ENCODE peak calls at places on chromosomes 3 and 15, in four cellular contexts. S is K562, Y is SK-N-SH, M is HepG2. Q is an unnamed sample.

GRCh38 chr15:79310612-79310984 is 314 bp upstream of the TMED3 start:
- DNase-seq in M (peak; percentile 9), Y (no peak), S (no peak), Q (no peak)

GRCh38 chr3:99761415-99761981 is 56.2 kb upstream of the CMSS1 start:
- DNase-seq in Y (no peak), M (no peak), S (no peak), Q (no peak)

GRCh38 chr3:116425126-116425525 is 20.2 kb downstream of the LSAMP start:
- DNase-seq in S (no peak), Y (no peak), M (peak; percentile 1), Q (no peak)

GRCh38 chr15:90159213-90159612 is 41.9 kb upstream of the SEMA4B start:
- DNase-seq in Y (no peak), S (no peak), M (no peak), Q (no peak)

GRCh38 chr15:56950979-56951378 is 32.5 kb downstream of the TCF12 start:
- DNase-seq in M (no peak), Y (no peak), S (no peak), Q (no peak)

GRCh38 chr3:42080452-42080872 is 10.7 kb upstream of the TRAK1 start:
- DNase-seq in Y (no peak), M (peak; percentile 83), S (no peak), Q (no peak)

GRCh38 chr15:38197553-38197952 is 55.1 kb upstream of the SPRED1 start:
- DNase-seq in S (no peak), Y (no peak), M (peak; percentile 26), Q (no peak)

GRCh38 chr3:194908432-194908966 is 222.8 kb downstream of the FAM43A start:
- DNase-seq in M (no peak), Y (no peak), S (no peak), Q (no peak)

GRCh38 chr3:37814547-37814946 is 47.1 kb upstream of the CTDSPL start:
- DNase-seq in S (no peak), M (no peak), Y (peak; percentile 26), Q (no peak)

GRCh38 chr3:34008191-34008590 is 209.8 kb downstream of the PDCD6IP start:
- DNase-seq in S (no peak), Y (no peak), M (no peak), Q (no peak)

GRCh38 chr3:56970401-56971002 is 90.0 kb upstream of the SPATA12 start:
- DNase-seq in M (no peak), S (peak; percentile 7), Y (no peak), Q (no peak)
- TF ChIP-seq FOXJ3 in M (no peak), S (no peak), Y (no peak), Q (no peak)

DNA sequence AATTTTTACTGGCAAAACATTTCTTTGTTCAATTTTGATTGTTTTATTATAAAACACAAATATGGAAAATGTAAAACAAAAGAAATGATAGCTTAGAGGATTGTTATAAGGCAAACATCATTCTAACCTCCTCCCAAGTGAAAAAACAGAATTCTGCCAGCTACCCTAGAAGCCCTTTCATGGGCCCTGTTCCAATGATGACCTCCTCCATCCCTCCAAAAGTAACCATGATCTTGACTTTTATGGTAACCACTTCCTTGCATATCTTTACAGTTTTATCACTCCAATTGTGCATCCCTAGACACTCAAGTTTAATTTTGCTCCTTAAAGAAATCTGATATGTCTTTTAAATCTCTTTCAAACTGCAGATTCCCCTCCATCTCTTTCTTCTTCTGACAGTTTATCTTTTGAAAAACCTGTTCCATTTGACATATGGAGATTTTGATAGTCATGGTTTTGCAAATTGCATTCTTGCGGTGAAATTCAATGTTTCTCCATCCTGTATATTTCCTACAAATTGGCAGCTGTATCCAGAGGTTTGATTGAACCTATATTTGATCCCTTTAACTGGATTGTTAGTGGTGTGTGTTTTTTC is 27.0 kb upstream of the TNFAIP8L3 start:
- DNase-seq in Y (no peak), S (no peak), M (no peak), Q (no peak)
- TF ChIP-seq FOXJ3 in Y (no peak), S (no peak), M (no peak), Q (no peak)

GRCh38 chr3:12959395-12959794 is 113.8 kb downstream of the IQSEC1 start:
- DNase-seq in M (no peak), Y (no peak), S (no peak), Q (no peak)
- TF ChIP-seq FOXJ3 in M (no peak), Y (no peak), S (no peak), Q (no peak)

GRCh38 chr3:133289322-133289721 is 110.5 kb upstream of the BFSP2 start:
- DNase-seq in Y (no peak), M (no peak), S (no peak), Q (no peak)

GRCh38 chr3:133282239-133282638 is 117.6 kb upstream of the BFSP2 start:
- DNase-seq in Y (no peak), S (no peak), M (no peak), Q (no peak)

GRCh38 chr3:133280591-133280990 is 119.3 kb upstream of the BFSP2 start:
- DNase-seq in Y (no peak), S (no peak), M (no peak), Q (no peak)

DNA sequence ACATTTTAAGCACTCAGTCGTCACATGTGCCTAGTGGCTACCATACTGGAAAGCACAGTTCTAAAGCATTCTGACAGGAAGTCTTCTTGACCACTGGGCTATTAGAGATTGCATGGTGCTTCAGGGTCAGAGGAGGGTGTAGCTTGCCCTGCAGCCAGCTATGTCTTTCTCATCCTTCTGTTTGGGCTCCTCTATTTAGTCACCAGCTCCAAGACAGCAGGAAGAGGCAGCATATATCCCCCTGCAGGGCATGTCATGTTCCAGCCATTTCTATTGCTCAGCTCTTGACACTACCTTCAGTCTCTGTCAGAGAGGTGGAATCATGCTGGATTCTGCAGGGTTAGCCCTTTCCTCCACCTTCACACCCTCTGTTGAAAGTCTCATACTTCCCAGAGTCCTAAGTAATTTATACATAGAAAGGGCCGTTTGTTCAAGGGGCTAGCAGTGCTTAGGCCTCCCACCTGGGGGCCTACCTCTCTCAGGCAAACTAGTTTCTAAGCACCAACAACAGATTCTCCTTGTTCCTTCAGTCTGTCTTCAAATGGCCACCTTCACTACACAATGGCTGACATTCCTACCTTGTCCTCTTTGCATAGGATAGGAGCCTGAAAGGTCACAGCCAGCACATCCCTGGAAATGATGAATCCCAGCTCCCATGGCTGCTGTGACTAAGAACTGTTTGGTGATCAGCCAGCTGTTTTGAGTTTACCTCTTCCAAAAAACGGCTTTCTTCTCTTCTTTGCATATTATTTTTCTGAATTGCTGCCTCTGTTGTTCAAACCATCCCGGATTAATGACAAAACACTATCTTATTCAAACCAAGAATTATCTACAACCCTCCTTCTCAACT is 115.7 kb upstream of the BFSP2 start:
- DNase-seq in Y (no peak), S (no peak), M (no peak), Q (peak; percentile 26)
- TF ChIP-seq FOXJ3 in Y (no peak), S (no peak), M (no peak), Q (no peak)

DNA sequence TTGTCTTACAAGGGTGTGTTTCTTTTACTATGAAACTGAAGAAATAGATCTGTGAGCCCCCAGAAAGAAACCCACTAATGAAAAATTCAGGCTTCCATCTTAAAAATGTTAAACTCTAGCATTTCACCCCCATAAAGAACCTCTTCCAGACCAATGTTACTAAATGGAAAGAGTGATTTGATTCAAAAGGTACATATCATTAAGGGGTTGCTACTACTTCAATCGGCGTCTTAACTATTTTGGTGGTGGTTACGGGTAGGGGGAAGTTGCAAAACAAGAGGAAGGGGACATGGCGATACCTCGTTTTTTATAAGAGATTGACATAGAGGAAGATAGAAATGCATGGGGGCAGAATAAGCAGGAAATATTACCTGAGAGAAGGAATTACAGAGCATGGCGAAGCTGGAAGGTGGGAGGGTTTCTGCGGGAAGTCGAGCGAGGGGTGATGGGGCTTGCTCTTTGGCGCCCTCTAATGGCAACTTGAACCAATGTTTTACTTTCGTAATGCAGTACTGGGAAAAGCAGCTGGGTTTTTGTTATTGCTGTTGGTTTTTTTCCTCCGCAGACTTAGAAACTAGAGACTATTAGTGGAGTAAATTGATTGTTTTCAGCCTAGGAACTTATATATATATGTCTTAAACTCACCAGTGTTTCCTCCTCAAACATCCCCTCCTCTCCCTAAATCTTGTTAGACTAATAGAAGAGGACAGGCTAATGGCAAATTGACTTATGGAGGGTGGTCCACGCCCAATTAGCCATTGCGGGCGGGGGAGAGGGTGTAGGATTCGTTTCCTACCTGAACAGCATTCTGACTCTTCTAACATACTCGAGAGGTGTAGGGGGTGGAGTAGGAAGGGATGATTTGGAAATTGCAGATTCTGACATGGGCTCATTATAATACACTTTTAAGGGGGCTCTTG is 11.3 kb upstream of the SOX2 start:
- DNase-seq in Y (peak; percentile 87), S (peak; percentile 72), M (peak; percentile 44), Q (peak; percentile 78)
- TF ChIP-seq FOXJ3 in Y (no peak), S (no peak), M (no peak), Q (no peak)

DNA sequence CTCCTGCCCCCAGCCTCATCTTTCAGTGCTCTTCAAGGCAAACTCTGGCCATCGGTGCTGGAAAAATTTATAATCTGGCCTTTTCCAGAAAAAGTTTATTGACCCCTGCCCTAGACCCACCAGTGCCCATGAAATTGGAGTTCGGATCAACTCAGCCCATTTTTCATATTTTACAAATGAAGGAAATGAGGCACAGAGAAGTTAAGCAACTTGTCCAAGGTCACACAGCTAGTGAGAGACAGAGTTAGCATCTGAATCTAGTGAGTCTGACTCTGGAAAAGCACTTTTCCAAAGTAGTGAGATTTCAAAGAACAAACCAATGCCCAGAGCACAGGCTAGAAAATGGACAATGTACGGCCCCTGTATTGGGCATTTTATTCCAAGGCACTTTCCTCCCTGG is 69.4 kb upstream of the TLE3 start:
- DNase-seq in Y (no peak), S (no peak), M (no peak), Q (no peak)
- TF ChIP-seq FOXJ3 in Y (no peak), S (no peak), M (no peak), Q (no peak)